ENCODE peak calls at places on chromosome 14, in four cellular contexts. C is GM12878, S is HepG2, T is H1. J is an unnamed sample.

GRCh38 chr14:26984318-26985177 is 386.7 kb upstream of the NOVA1 start:
- DNase-seq in C (no peak), S (peak), T (peak), J (peak)

GRCh38 chr14:21149641-21150367 is 6.1 kb downstream of the OR5AU1 start:
- DNase-seq in T (no peak), C (no peak), S (no peak), J (no peak)

GRCh38 chr14:38951451-38951850 is 151.6 kb downstream of the SEC23A start:
- DNase-seq in S (no peak), C (no peak), T (no peak), J (no peak)

GRCh38 chr14:35326364-35326763 is 34.2 kb downstream of the PSMA6 start:
- DNase-seq in S (no peak), T (peak), C (no peak), J (no peak)

GRCh38 chr14:103630364-103631108 is 1.5 kb downstream of the KLC1 start:
- DNase-seq in C (no peak), T (no peak), S (no peak), J (no peak)

GRCh38 chr14:92553456-92553855 is 39.9 kb downstream of the RIN3 start:
- DNase-seq in T (no peak), C (no peak), S (no peak), J (no peak)

GRCh38 chr14:65791551-65791981 is 379.0 kb downstream of the FUT8 start:
- DNase-seq in C (peak), S (no peak), T (no peak), J (peak)

GRCh38 chr14:103535081-103535890 is 6.3 kb downstream of the TRMT61A start:
- DNase-seq in C (no peak), T (no peak), S (no peak), J (no peak)

GRCh38 chr14:74852922-74853530 is 22.9 kb downstream of the PROX2 start:
- DNase-seq in S (no peak), T (no peak), C (no peak), J (no peak)

GRCh38 chr14:104981699-104982541 is 3.7 kb upstream of the CLBA1 start:
- DNase-seq in S (no peak), C (no peak), T (no peak), J (no peak)

GRCh38 chr14:97379091-97379531 is 581.9 kb downstream of the VRK1 start:
- DNase-seq in C (no peak), S (no peak), T (no peak), J (no peak)

GRCh38 chr14:72800848-72801370 is 93.0 kb downstream of the DPF3 start:
- DNase-seq in C (no peak), T (no peak), S (no peak), J (no peak)

GRCh38 chr14:100532916-100533630 is 54.1 kb downstream of the BEGAIN start:
- DNase-seq in T (no peak), S (no peak), C (no peak), J (no peak)

GRCh38 chr14:71908141-71908540 is 24.1 kb upstream of the RGS6 start:
- DNase-seq in T (no peak), S (no peak), C (no peak), J (no peak)

GRCh38 chr14:48857366-48857765 is 728.8 kb downstream of the RPS29 start:
- DNase-seq in C (no peak), S (no peak), T (no peak), J (no peak)

GRCh38 chr14:101511620-101512395 is 49.5 kb upstream of the DIO3 start:
- DNase-seq in C (no peak), T (no peak), S (no peak), J (no peak)

GRCh38 chr14:72673179-72673578 is 220.7 kb downstream of the DPF3 start:
- DNase-seq in S (no peak), C (no peak), T (no peak), J (no peak)

GRCh38 chr14:37658174-37658573 is 62.7 kb downstream of the TTC6 start:
- DNase-seq in C (no peak), T (no peak), S (peak), J (no peak)

GRCh38 chr14:29741909-29742401 is 185.7 kb downstream of the PRKD1 start:
- DNase-seq in C (no peak), S (no peak), T (no peak), J (no peak)

GRCh38 chr14:38412654-38413053 is 156.8 kb upstream of the CLEC14A start:
- DNase-seq in S (no peak), C (no peak), T (no peak), J (no peak)

GRCh38 chr14:25833341-25834121 is 764.3 kb downstream of the NOVA1 start:
- DNase-seq in S (peak), T (peak), C (no peak), J (no peak)

GRCh38 chr14:77565289-77566081 is 51.0 kb downstream of the SPTLC2 start:
- DNase-seq in T (no peak), S (no peak), C (no peak), J (no peak)

GRCh38 chr14:86196476-86196875 is 666.5 kb downstream of the FLRT2 start:
- DNase-seq in C (no peak), S (no peak), T (no peak), J (no peak)

GRCh38 chr14:61749867-61750266 is 12.4 kb upstream of the SNAPC1 start:
- DNase-seq in T (no peak), S (peak), C (no peak), J (no peak)

GRCh38 chr14:67137744-67138371 is 51.4 kb upstream of the GARIN2 start:
- DNase-seq in S (no peak), C (no peak), T (no peak), J (peak)

GRCh38 chr14:94423465-94424056 is 29.0 kb downstream of the SERPINA11 start:
- DNase-seq in C (peak), S (peak), T (peak), J (peak)

GRCh38 chr14:32469388-32470160 is 140.5 kb downstream of the AKAP6 start:
- DNase-seq in S (peak), T (no peak), C (no peak), J (peak)

GRCh38 chr14:100547633-100548294 is 39.5 kb downstream of the BEGAIN start:
- DNase-seq in S (no peak), T (no peak), C (no peak), J (no peak)

GRCh38 chr14:84025258-84026012 is 1504.5 kb upstream of the FLRT2 start:
- DNase-seq in T (no peak), S (no peak), C (no peak), J (no peak)

DNA sequence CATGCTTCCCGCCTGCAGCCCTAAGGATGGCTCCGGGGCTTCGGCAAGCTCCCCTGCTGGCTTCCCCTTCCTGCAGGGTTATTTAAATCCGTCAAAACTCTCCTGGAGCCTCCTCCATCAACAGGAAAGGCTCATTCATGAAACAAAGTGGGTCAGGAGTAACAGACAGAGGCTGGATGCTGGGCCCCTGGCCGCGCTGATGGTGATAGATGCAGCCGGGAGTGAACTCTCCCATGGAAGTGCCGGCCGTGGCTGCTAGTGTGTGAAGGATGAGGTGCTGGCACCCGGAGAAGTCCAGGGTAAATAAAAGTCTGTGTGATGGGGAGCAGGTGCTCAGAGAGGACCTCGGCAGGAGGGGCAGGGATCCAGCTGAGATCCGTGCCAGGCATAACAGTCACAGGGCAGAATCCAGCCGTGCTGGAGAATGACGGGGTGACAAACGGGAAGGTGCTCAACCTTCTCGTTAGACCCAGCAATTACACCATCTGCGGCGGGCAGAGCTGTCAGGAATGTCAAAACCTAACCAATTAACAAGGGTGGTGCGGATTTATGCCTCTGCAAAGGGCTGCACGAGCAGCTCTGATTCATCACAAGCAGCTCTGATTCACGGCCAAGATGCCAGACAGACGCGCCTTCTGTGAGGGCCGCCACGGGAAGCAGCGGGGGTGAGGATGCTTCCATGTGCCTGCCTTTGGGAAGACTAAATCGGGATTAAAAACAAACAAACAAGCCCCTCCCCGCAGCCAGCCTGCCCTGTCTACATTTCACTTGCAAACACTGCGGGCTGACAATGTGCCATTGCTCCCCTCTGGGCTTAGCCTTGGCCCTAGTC is 55.6 kb downstream of the SYNE3 start:
- DNase-seq in T (no peak), C (no peak), S (no peak), J (no peak)
- TF ChIP-seq EP300 in T (no peak), C (no peak), S (no peak), J (no peak)

DNA sequence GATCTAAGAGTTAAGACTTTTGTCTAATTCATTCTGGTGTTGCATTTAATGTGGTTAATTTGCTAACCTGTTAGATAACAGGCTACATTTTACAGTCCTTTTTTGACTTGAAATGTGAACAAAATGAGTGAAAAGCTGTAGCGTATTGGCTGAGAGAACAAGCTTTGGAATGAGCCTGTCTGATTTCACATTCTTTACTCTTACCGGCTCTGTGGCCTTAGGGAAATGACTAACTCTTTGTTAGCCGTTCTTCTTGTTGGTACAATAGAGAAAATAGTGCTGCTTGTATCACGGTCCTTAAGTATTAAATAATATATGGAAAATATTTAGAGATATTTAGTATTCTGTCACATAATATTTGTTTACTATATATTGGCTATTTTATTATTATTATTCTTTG is 1.9 kb downstream of the MNAT1 start:
- DNase-seq in C (no peak), T (no peak), S (peak), J (no peak)
- TF ChIP-seq SRF in C (no peak), T (no peak), S (no peak), J (no peak)

DNA sequence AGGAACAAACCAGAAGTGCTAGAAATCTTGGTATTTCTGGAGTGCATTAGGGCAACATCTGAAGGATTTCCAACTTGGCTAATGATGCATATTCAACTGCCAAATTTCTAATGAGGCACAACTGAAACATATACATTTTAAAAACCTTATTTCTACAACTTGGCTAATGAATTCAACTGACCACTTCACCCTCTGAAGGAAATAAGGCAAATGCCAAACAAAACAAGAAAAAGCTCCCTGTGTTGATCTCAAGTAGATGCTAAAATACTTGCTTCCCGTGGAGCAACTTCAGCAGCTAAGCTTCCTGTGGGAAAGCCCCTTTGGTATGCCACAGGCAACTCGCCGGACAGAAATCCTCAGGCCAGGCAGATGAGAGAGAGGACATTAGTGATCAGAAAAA is 167.1 kb downstream of the TTC7B start:
- DNase-seq in C (no peak), T (no peak), S (no peak), J (no peak)
- TF ChIP-seq EP300 in C (no peak), T (no peak), S (no peak), J (no peak)

GRCh38 chr14:50666772-50667490 is 1.2 kb downstream of the SAV1 start:
- DNase-seq in T (no peak), S (peak), C (no peak), J (no peak)
- TF ChIP-seq SRF in T (no peak), S (no peak), C (no peak), J (no peak)

GRCh38 chr14:99093532-99094517 is 178.2 kb downstream of the BCL11B start:
- DNase-seq in S (no peak), C (no peak), T (peak), J (no peak)

GRCh38 chr14:99098199-99098598 is 173.8 kb downstream of the BCL11B start:
- DNase-seq in S (no peak), T (no peak), C (no peak), J (no peak)

GRCh38 chr14:99095369-99095768 is 176.6 kb downstream of the BCL11B start:
- DNase-seq in T (no peak), C (no peak), S (no peak), J (no peak)

GRCh38 chr14:99099051-99099787 is 172.8 kb downstream of the BCL11B start:
- DNase-seq in C (no peak), S (no peak), T (no peak), J (no peak)

GRCh38 chr14:99094901-99095300 is 177.1 kb downstream of the BCL11B start:
- DNase-seq in S (no peak), T (no peak), C (no peak), J (no peak)
- TF ChIP-seq EP300 in S (no peak), T (no peak), C (no peak), J (no peak)

GRCh38 chr14:64137657-64138290 is 156.4 kb downstream of the ESR2 start:
- DNase-seq in S (no peak), C (no peak), T (no peak), J (no peak)
- TF ChIP-seq SRF in S (no peak), C (no peak), T (no peak), J (no peak)

DNA sequence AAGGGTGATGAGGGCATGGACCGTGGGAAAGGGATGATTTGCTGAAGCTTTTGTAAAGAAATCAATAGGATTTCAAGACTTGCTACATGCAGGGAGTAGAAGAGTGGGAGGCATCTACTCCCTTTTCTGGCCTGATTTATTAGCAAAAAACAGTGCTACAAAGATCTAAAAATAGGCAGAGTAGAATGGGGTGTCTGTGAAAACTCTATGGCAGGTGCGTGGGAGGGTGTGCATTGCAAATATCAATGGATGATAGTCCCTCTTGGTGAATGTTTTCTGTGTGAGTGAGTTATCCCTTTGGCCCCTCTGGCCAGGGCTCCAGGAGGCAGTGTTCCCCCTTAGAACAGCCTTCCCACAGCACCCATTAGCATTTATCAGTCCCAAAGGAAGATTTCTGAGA is 139.0 kb downstream of the SMOC1 start:
- DNase-seq in C (no peak), T (no peak), S (no peak), J (no peak)
- TF ChIP-seq EP300 in C (no peak), T (no peak), S (no peak), J (no peak)

GRCh38 chr14:22570132-22570949 is 18.7 kb downstream of the DAD1 start:
- DNase-seq in S (peak), T (peak), C (peak), J (peak)
- TF ChIP-seq SRF in S (peak), T (no peak), C (no peak), J (no peak)

GRCh38 chr14:58647777-58648176 is 10.0 kb downstream of the DACT1 start:
- DNase-seq in S (no peak), C (no peak), T (no peak), J (no peak)
- TF ChIP-seq EP300 in S (no peak), C (no peak), T (no peak), J (no peak)

J was measured in K562.